ENCODE peak calls at places on chromosomes 11 and 22, in seven cellular contexts. Y is GM06990, G is right atrium auricular region, F is neural crest cell, H is body of pancreas, R is fibroblast of pulmonary artery, L is PC-3. U is an unnamed sample.

GRCh38 chr11:73141031-73141308 is 1.1 kb downstream of the FCHSD2 start:
- DNase-seq in G (no peak), L (peak), F (no peak), H (no peak), Y (peak), R (peak), U (peak)

GRCh38 chr11:3905080-3905953 is 49.9 kb downstream of the STIM1 start:
- DNase-seq in Y (no peak), R (peak), L (peak), H (peak), F (no peak), G (no peak), U (no peak)

GRCh38 chr11:116993599-116993998 is 104.6 kb downstream of the SIK3 start:
- DNase-seq in Y (no peak), G (no peak), L (no peak), R (peak), H (no peak), F (peak), U (no peak)

GRCh38 chr11:34531663-34532062 is 18.1 kb upstream of the ELF5 start:
- DNase-seq in Y (no peak), F (no peak), H (no peak), R (no peak), G (no peak), L (peak), U (no peak)

GRCh38 chr11:77069336-77069968 is 2.7 kb downstream of the CAPN5 start:
- DNase-seq in F (no peak), Y (no peak), H (no peak), L (no peak), G (peak), R (no peak), U (no peak)

GRCh38 chr11:94511932-94512781 is at the start of gene C11orf97:
- DNase-seq in H (peak), L (peak), G (no peak), F (peak), R (peak), Y (peak), U (peak)

GRCh38 chr11:114290503-114291239 is 5.5 kb upstream of the NNMT start:
- DNase-seq in L (no peak), Y (no peak), G (no peak), H (no peak), F (no peak), R (peak), U (no peak)

GRCh38 chr11:32213223-32213622 is 122.3 kb downstream of the RCN1 start:
- DNase-seq in L (peak), Y (no peak), H (no peak), F (no peak), G (no peak), R (peak), U (no peak)

GRCh38 chr11:66548774-66549630 is 2.3 kb downstream of the ACTN3 start:
- DNase-seq in R (no peak), Y (no peak), G (no peak), H (no peak), L (no peak), F (no peak), U (no peak)

GRCh38 chr22:32788884-32789624 is 12.5 kb upstream of the TIMP3 start:
- DNase-seq in G (no peak), L (no peak), H (peak), R (peak), F (no peak), Y (no peak), U (no peak)

GRCh38 chr11:115550291-115551059 is 46.3 kb upstream of the CADM1 start:
- DNase-seq in H (no peak), F (no peak), G (no peak), Y (no peak), R (no peak), L (no peak), U (no peak)

GRCh38 chr11:3775761-3776406 is 21.5 kb downstream of the NUP98 start:
- DNase-seq in L (no peak), Y (no peak), R (peak), H (no peak), G (no peak), F (no peak), U (no peak)

GRCh38 chr11:1438261-1438966 is 48.2 kb downstream of the MOB2 start:
- DNase-seq in L (no peak), Y (no peak), F (no peak), G (no peak), R (no peak), H (peak), U (peak)

GRCh38 chr11:74842967-74843366 is 94.3 kb downstream of the RNF169 start:
- DNase-seq in G (no peak), R (no peak), F (no peak), H (no peak), L (no peak), Y (no peak), U (no peak)

GRCh38 chr11:34296412-34296811 is 61.4 kb downstream of the ABTB2 start:
- DNase-seq in Y (no peak), H (no peak), G (no peak), L (no peak), R (no peak), F (no peak), U (no peak)

GRCh38 chr22:37189011-37189466 is 992 bp upstream of the C1QTNF6 start:
- DNase-seq in Y (no peak), G (no peak), F (no peak), R (peak), H (no peak), L (peak), U (no peak)

GRCh38 chr11:121886956-121887355 is 229.1 kb downstream of the BLID start:
- DNase-seq in G (no peak), L (no peak), Y (no peak), H (no peak), F (no peak), R (no peak), U (no peak)

GRCh38 chr11:128653828-128654231 is 40.0 kb upstream of the FLI1 start:
- DNase-seq in H (peak), L (peak), R (peak), F (no peak), G (peak), Y (no peak), U (peak)

GRCh38 chr11:132373405-132374141 is 1003.2 kb downstream of the NTM start:
- DNase-seq in F (no peak), L (no peak), G (no peak), R (no peak), H (no peak), Y (no peak), U (no peak)

GRCh38 chr22:43726964-43727543 is 85.1 kb downstream of the EFCAB6 start:
- DNase-seq in F (no peak), Y (no peak), R (no peak), L (no peak), G (no peak), H (no peak), U (no peak)

GRCh38 chr22:42169055-42169469 is 38.5 kb upstream of the CYP2D6 start:
- DNase-seq in H (peak), L (peak), R (peak), G (peak), F (peak), Y (peak), U (peak)

GRCh38 chr22:22513619-22514018 is 5.1 kb upstream of the ZNF280B start:
- DNase-seq in G (no peak), Y (no peak), H (no peak), F (no peak), R (no peak), L (no peak), U (no peak)

GRCh38 chr11:88158081-88158480 is 17.2 kb downstream of the RAB38 start:
- DNase-seq in F (no peak), L (no peak), Y (no peak), H (no peak), G (no peak), R (no peak), U (no peak)

GRCh38 chr11:33893711-33894401 is 2.0 kb upstream of the LMO2 start:
- DNase-seq in Y (peak), L (no peak), G (no peak), F (no peak), R (peak), H (no peak), U (no peak)

GRCh38 chr11:59875856-59876519 is 2.6 kb upstream of the OOSP3 start:
- DNase-seq in R (no peak), Y (no peak), F (no peak), G (no peak), L (no peak), H (no peak), U (no peak)

GRCh38 chr22:20613301-20613700 is 105.9 kb downstream of the MED15 start:
- DNase-seq in Y (no peak), G (no peak), L (no peak), R (no peak), H (no peak), F (no peak), U (no peak)

GRCh38 chr22:20615533-20616450 is 108.4 kb downstream of the MED15 start:
- DNase-seq in Y (no peak), H (no peak), R (no peak), L (no peak), G (no peak), F (no peak), U (no peak)

GRCh38 chr22:20618488-20618887 is 111.1 kb downstream of the MED15 start:
- DNase-seq in G (no peak), F (no peak), R (no peak), L (no peak), H (no peak), Y (no peak), U (no peak)

GRCh38 chr22:20616451-20617043 is 109.1 kb downstream of the MED15 start:
- DNase-seq in H (no peak), L (no peak), G (no peak), Y (no peak), R (no peak), F (no peak), U (no peak)

GRCh38 chr22:20615021-20615420 is 107.6 kb downstream of the MED15 start:
- DNase-seq in L (no peak), G (no peak), H (no peak), Y (no peak), R (no peak), F (no peak), U (no peak)
- TF ChIP-seq CTCF in L (no peak), G (no peak), H (no peak), Y (no peak), R (no peak), F (no peak), U (no peak)

DNA sequence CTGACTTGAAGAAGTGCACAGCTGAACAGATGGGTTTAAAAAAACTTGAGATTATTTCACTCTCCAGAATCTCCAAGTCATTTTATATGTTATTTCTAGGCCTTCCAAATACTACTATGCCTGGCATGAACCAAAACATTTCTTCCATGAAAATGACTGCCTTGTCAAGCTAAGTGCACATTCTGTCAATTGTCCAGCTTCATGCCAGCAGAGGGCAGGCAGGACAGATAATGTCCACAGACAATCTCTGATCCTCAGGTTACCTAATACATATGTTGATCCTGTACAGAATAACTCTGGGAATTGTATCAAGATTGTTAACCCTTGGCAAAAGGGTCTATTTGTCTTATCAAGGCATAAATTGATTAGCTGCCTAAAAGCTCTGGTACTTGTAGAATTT is 229.5 kb downstream of the AASDHPPT start:
- DNase-seq in G (no peak), H (no peak), Y (no peak), L (peak), R (peak), F (no peak), U (peak)
- TF ChIP-seq CTCF in G (no peak), H (no peak), Y (no peak), L (peak), R (peak), F (peak), U (no peak)

GRCh38 chr11:47480762-47481161 is 31.8 kb upstream of the RAPSN start:
- DNase-seq in F (no peak), L (no peak), G (no peak), R (peak), H (no peak), Y (no peak), U (no peak)
- TF ChIP-seq CTCF in F (no peak), L (no peak), G (no peak), R (no peak), H (no peak), Y (no peak), U (no peak)

GRCh38 chr22:38944653-38945052 is 12.8 kb upstream of the APOBEC3A start:
- DNase-seq in Y (no peak), L (no peak), H (no peak), F (no peak), R (no peak), G (no peak), U (no peak)

GRCh38 chr22:38941488-38941987 is 15.9 kb upstream of the APOBEC3A start:
- DNase-seq in L (no peak), R (no peak), F (no peak), H (no peak), Y (peak), G (no peak), U (peak)

GRCh38 chr22:38942702-38943101 is 14.7 kb upstream of the APOBEC3A start:
- DNase-seq in Y (no peak), G (no peak), L (no peak), R (no peak), H (no peak), F (no peak), U (no peak)

GRCh38 chr22:38943882-38944281 is 13.5 kb upstream of the APOBEC3A start:
- DNase-seq in H (no peak), G (no peak), L (no peak), Y (no peak), F (no peak), R (no peak), U (no peak)

GRCh38 chr22:38943181-38943580 is 14.2 kb upstream of the APOBEC3A start:
- DNase-seq in Y (no peak), F (no peak), G (no peak), H (no peak), L (no peak), R (no peak), U (no peak)
- TF ChIP-seq CTCF in Y (peak), F (no peak), G (no peak), H (no peak), L (peak), R (peak), U (no peak)

DNA sequence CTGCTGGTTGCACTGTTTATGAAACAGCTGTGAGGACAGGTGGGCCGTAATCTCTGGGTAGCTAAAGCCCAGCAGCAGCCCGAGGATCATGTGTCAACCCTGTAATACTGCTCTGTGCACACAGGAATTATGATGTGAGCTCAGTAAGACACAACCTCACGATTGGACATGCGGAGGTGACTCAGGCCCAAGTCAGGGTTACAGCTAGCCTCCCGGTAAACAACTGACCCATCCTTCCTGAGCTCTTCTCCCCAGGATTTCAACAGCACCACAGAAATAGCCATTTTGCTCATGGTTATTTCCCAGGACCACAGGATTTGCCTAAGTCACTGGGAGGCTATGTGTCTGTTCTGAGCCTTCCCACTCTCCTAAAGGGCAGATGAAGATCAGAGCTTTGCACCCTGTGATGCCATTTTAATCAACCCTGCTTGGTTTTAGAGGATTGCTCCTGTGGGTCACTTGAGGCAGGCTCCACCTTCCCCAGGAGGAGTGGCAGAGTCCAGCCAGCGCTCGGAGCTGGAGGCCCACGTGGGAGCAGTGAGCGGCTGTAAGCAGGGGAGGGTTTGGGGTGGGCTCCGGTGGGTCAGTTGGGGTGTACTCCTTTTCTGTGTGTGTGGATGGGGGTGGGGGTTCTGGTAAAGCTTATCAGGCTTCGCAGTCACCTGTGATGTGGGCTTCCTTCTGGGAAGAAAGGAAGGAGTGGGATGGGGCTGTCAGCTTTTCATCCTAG is at the start of gene AMPD3:
- DNase-seq in R (peak), G (no peak), L (peak), Y (no peak), H (no peak), F (no peak), U (peak)
- TF ChIP-seq CTCF in R (no peak), G (no peak), L (no peak), Y (no peak), H (no peak), F (no peak), U (no peak)

GRCh38 chr11:82865841-82866240 is 34.4 kb downstream of the PRCP start:
- DNase-seq in L (peak), H (no peak), R (no peak), F (no peak), Y (no peak), G (no peak), U (no peak)

GRCh38 chr11:82863209-82863608 is 37.0 kb downstream of the PRCP start:
- DNase-seq in L (no peak), H (no peak), R (no peak), G (no peak), F (no peak), Y (no peak), U (no peak)

GRCh38 chr11:82862379-82862778 is 37.9 kb downstream of the PRCP start:
- DNase-seq in G (no peak), H (no peak), R (no peak), F (no peak), Y (no peak), L (no peak), U (no peak)

GRCh38 chr11:82867495-82868082 is 32.6 kb downstream of the PRCP start:
- DNase-seq in H (peak), F (peak), Y (peak), L (peak), G (peak), R (peak), U (peak)

DNA sequence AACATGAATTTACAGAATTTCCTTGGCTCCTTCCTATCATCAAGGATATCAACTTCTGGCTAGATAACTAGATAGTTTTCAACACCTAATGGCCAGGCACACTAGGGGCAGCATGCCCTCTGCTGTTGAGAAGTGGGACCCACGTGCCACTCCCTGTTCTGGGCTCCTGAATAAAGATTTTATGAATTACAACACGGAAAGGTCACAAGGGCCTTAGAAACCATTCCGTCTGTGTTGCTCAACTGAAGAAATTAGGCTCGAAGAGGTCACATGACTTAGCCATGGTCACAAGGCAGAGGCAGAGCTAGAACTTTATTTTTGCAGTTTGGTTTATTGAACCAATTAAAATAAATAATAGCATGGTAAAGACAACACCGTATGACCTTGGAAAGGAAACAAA is 36.0 kb downstream of the PRCP start:
- DNase-seq in F (peak), H (peak), Y (no peak), L (peak), R (peak), G (peak), U (peak)
- TF ChIP-seq CTCF in F (peak), H (peak), Y (peak), L (peak), R (peak), G (peak), U (peak)

U was measured in testis.